ENCODE peak calls at places on chromosomes 16 and 17, in nine cellular contexts. O, J, H, G, V, A, S, D and M are unnamed samples.
A peak's percentile ranks its signal among the peaks of the same experiment; 100 is the strongest.

GRCh38 chr17:57724038-57724728 is 20.9 kb downstream of the CCDC182 start:
- DNase-seq in O (no peak), J (no peak), H (no peak), G (no peak), V (no peak), A (no peak), S (no peak), D (no peak), M (no peak)

GRCh38 chr17:57697197-57697596 is 47.9 kb downstream of the CCDC182 start:
- DNase-seq in O (no peak), J (no peak), H (no peak), G (no peak), V (no peak), A (no peak), S (no peak), D (no peak), M (no peak)

GRCh38 chr17:40350410-40351184 is 13.9 kb downstream of the GJD3 start:
- DNase-seq in O (no peak), J (no peak), H (peak; percentile 72), G (no peak), V (peak; percentile 79), A (no peak), S (no peak), D (no peak), M (no peak)

GRCh38 chr17:38881600-38882191 is 11.8 kb downstream of the LASP1 start:
- DNase-seq in O (peak; percentile 52), J (peak; percentile 60), H (no peak), G (no peak), V (peak; percentile 63), A (no peak), S (no peak), D (peak; percentile 92), M (peak; percentile 80)

GRCh38 chr17:29376667-29377268 is 13.4 kb upstream of the TAOK1 start:
- DNase-seq in O (no peak), J (no peak), H (peak; percentile 16), G (no peak), V (no peak), A (no peak), S (no peak), D (peak; percentile 73), M (no peak)

GRCh38 chr16:1958715-1959268 is 546 bp upstream of the NDUFB10 start:
- DNase-seq in O (no peak), J (no peak), H (no peak), G (no peak), V (no peak), A (no peak), S (no peak), D (no peak), M (no peak)

GRCh38 chr17:77054926-77055325 is 85.8 kb upstream of the SEC14L1 start:
- DNase-seq in O (no peak), J (no peak), H (no peak), G (no peak), V (peak; percentile 87), A (no peak), S (no peak), D (no peak), M (no peak)

GRCh38 chr17:74798239-74798707 is 22.1 kb upstream of the NAT9 start:
- DNase-seq in O (no peak), J (no peak), H (no peak), G (no peak), V (no peak), A (no peak), S (no peak), D (no peak), M (no peak)

GRCh38 chr16:11586375-11586855 is 304 bp downstream of the LITAF start:
- DNase-seq in O (no peak), J (no peak), H (peak; percentile 27), G (no peak), V (no peak), A (no peak), S (no peak), D (no peak), M (no peak)

GRCh38 chr16:13992322-13992721 is 72.4 kb downstream of the ERCC4 start:
- DNase-seq in O (no peak), J (no peak), H (no peak), G (no peak), V (no peak), A (no peak), S (no peak), D (no peak), M (no peak)

GRCh38 chr17:64262422-64263260 is at the start of gene TEX2:
- DNase-seq in O (peak; percentile 81), J (peak; percentile 66), H (peak; percentile 40), G (peak; percentile 51), V (peak; percentile 86), A (no peak), S (no peak), D (peak; percentile 78), M (peak; percentile 55)

GRCh38 chr17:67488161-67488560 is 111.1 kb downstream of the PITPNC1 start:
- DNase-seq in O (no peak), J (no peak), H (no peak), G (no peak), V (peak; percentile 63), A (no peak), S (no peak), D (peak; percentile 85), M (no peak)

GRCh38 chr17:49498037-49498615 is 3.0 kb downstream of the NGFR start:
- DNase-seq in O (no peak), J (no peak), H (peak; percentile 82), G (no peak), V (peak; percentile 60), A (no peak), S (no peak), D (no peak), M (no peak)

GRCh38 chr17:49551221-49552069 is 24.2 kb upstream of the NXPH3 start:
- DNase-seq in O (no peak), J (no peak), H (no peak), G (no peak), V (peak; percentile 23), A (no peak), S (no peak), D (no peak), M (no peak)

GRCh38 chr16:1181715-1182671 is 29.1 kb downstream of the CACNA1H start:
- DNase-seq in O (peak; percentile 60), J (peak; percentile 61), H (no peak), G (no peak), V (no peak), A (no peak), S (no peak), D (peak; percentile 94), M (no peak)

GRCh38 chr17:42980766-42981397 is 517 bp downstream of the RUNDC1 start:
- DNase-seq in O (peak; percentile 61), J (peak; percentile 71), H (peak; percentile 82), G (no peak), V (peak; percentile 65), A (no peak), S (peak; percentile 31), D (peak; percentile 75), M (no peak)
- TF ChIP-seq POLR2AphosphoS5 in O (no peak), J (peak; percentile 53), H (no peak), G (no peak), V (no peak), A (no peak), S (peak; percentile 55), D (no peak), M (no peak)

DNA sequence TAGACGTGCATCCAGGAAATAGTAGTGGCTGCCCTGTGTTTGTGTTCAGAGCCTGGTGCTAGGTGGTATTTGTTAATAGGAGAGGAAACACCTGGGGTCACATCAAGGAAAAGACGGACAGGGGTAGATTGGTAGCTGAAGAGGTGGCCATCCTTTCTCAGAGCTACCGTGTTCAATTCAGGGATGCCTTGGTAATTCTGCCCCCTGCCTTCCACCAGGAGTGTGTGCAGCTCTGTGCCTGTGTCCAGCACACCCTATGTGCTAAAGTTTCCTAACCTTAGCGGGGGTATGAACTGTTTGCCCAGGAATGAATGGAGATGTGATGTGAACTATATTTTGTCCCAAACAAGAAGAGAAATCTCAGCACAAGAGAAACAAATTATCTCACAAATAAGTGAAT is 174.1 kb upstream of the MPHOSPH6 start:
- DNase-seq in O (peak; percentile 55), J (no peak), H (peak; percentile 58), G (no peak), V (no peak), A (no peak), S (no peak), D (no peak), M (no peak)
- TF ChIP-seq CTCF in O (no peak), J (no peak), H (peak; percentile 79), G (peak; percentile 52), V (peak; percentile 28), A (peak; percentile 66), S (peak; percentile 55), D (no peak), M (peak; percentile 15)

DNA sequence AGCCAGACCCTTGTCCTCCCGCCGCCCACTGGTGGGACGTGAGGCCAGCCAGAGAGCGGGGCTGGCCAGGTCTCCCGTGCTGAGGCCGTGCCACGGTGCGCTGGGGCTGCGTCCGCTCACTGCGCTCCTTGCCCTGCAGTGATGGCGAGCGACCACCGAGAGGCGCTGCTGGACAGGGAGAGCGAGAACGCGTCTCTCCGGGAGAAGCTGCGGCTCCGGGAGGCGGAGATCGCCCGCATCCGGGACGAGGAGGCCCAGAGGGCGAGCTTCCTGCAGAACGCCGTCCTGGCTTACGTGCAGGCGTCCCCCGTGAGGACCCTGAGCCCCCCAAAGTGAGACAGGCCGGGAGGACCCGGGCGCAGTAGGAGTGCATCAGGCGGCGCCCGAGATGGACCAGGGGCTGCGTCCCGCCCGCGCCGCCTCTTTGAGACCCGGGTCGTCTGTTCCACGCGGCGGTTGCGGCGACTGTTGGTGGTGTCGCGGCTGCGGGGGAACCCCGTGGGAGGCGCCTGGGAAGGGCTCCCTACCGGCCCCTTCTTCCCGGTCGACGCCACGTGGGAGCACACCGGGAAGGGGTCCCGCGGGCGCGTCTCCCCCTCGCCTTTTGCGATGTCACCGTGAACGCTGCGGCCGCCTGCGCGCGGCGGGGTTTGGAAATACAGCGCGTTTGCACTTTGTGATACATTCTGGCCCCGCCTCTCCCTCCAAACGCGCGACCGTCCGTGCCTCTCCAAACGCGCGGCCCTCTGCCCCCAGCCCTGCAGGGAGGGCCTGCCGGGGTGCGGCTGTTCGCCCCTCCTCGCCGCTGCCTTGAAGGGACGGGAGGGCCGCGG is 792 bp upstream of the RAC3 start:
- DNase-seq in O (peak; percentile 90), J (peak; percentile 91), H (peak; percentile 92), G (peak; percentile 78), V (peak; percentile 96), A (peak; percentile 70), S (peak; percentile 72), D (peak; percentile 93), M (peak; percentile 85)
- TF ChIP-seq POLR2AphosphoS5 in O (peak; percentile 49), J (no peak), H (no peak), G (peak; percentile 56), V (no peak), A (no peak), S (no peak), D (no peak), M (peak; percentile 67)

DNA sequence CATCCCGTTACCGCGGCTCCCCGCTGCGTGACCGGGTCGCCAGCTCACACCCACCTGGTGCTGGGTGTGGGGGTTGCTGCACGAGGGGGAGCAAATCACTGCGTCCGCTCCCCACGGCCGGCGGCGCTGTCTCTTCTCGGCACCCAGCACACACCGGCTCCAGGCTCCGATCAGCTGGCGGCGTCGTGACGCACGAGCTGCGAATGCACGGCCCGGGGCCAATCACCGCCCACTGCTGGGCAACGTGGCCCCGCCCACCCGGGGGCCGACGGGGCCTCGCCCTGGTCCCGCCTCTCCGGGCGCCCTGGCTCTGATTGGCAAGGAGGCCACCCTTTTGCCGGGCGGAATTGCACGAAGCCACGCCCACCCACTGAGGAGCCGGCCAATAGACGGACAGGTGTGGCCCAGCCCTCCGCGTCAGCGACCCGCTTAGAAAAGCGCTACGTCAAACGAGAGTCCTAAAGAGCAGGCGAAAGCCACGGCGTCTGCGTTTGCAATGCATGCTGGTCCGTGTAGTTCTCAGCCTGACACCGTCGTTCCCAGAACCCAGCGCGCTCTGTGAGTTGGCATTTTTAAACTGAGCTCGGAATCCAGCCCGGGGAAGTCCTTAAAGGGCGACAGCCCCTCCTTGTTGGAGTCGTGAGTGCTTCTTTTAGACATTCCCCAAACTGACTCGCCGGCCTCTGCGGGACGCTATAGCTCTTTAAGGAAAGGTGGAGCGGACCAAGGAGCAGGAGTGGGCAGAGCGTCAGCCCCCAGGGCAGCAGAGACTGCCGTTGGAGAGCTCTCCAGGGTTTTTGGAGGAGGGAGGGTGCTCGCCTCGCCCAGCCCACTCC is 6.1 kb upstream of the TLCD2 start:
- DNase-seq in O (peak; percentile 100), J (peak; percentile 100), H (peak; percentile 100), G (peak; percentile 100), V (peak; percentile 100), A (peak; percentile 100), S (peak; percentile 100), D (peak; percentile 100), M (peak; percentile 93)
- TF ChIP-seq CTCF in O (no peak), J (no peak), H (no peak), G (peak; percentile 25), V (peak; percentile 11), A (no peak), S (no peak), D (no peak), M (no peak)